ENCODE peak calls at places on chromosomes 4 and X, in nine cellular contexts. T is head of caudate nucleus; I is CD8-positive, alpha-beta memory T cell; X is kidney tubule cell; B is HFF-Myc; E is A172; H is psoas muscle; C is B cell; Z is lung. G is an unnamed sample.

GRCh38 chr4:107319386-107319785 is 283.3 kb upstream of the DKK2 start:
- DNase-seq in E (no peak), C (no peak), H (no peak), I (no peak), X (no peak), Z (no peak), B (no peak), T (no peak), G (no peak)

GRCh38 chr4:25223770-25224375 is 10.0 kb upstream of the PI4K2B start:
- DNase-seq in I (no peak), C (no peak), E (peak), T (no peak), X (peak), B (no peak), Z (no peak), H (no peak), G (peak)

GRCh38 chrX:86171366-86171765 is 23.1 kb downstream of the DACH2 start:
- DNase-seq in I (no peak), H (no peak), B (no peak), T (no peak), C (no peak), X (peak), E (peak), Z (no peak), G (peak)

GRCh38 chrX:111483140-111483539 is 28.3 kb upstream of the SERTM2 start:
- DNase-seq in C (no peak), I (no peak), Z (no peak), H (no peak), E (no peak), B (no peak), X (peak), T (no peak), G (peak)

GRCh38 chrX:19303216-19303880 is 40.4 kb upstream of the PDHA1 start:
- DNase-seq in T (no peak), I (no peak), X (peak), C (no peak), Z (no peak), E (peak), B (no peak), H (no peak), G (no peak)

GRCh38 chr4:113665036-113665435 is 96.5 kb downstream of the CAMK2D start:
- DNase-seq in X (no peak), H (no peak), I (no peak), T (no peak), Z (no peak), B (no peak), C (no peak), E (no peak), G (no peak)

GRCh38 chr4:133149932-133150642 is 993 bp downstream of the PCDH10 start:
- DNase-seq in Z (no peak), E (no peak), B (no peak), C (peak), T (no peak), X (no peak), I (no peak), H (no peak), G (peak)

GRCh38 chrX:130704053-130705038 is 198.7 kb downstream of the ENOX2 start:
- DNase-seq in I (no peak), X (no peak), C (no peak), B (no peak), Z (no peak), E (peak), T (no peak), H (no peak), G (no peak)

GRCh38 chr4:139783761-139784484 is 118.3 kb downstream of the MGST2 start:
- DNase-seq in E (no peak), H (no peak), B (no peak), I (no peak), C (no peak), T (peak), Z (no peak), X (no peak), G (no peak)

GRCh38 chr4:4641661-4642180 is 99.9 kb upstream of the STX18 start:
- DNase-seq in I (no peak), X (no peak), E (no peak), B (no peak), T (no peak), C (no peak), H (no peak), Z (no peak), G (no peak)

GRCh38 chrX:132219343-132219768 is at the start of gene RAP2C:
- DNase-seq in I (peak), T (peak), C (peak), E (peak), Z (peak), H (peak), X (peak), B (no peak), G (peak)

G was measured in Caki2.